ENCODE peak calls at places on chromosomes 13 and 19, in six cellular contexts. B is Panc1, E is HCT116, A is breast epithelium, Z is spleen, V is GM23338. L is an unnamed sample.

GRCh38 chr13:23799945-23800344 is 89.3 kb downstream of the MIPEP start:
- DNase-seq in B (no peak), E (no peak), A (no peak), Z (no peak), V (no peak), L (no peak)

GRCh38 chr13:77674802-77675201 is 22.7 kb upstream of the SLAIN1 start:
- DNase-seq in B (no peak), E (no peak), A (no peak), Z (no peak), V (peak; percentile 21), L (no peak)

GRCh38 chr13:68023838-68024581 is 793.9 kb upstream of the PCDH9 start:
- DNase-seq in B (no peak), E (no peak), A (no peak), Z (no peak), V (peak; percentile 30), L (no peak)

GRCh38 chr19:21823224-21823623 is 12.8 kb downstream of the ZNF43 start:
- DNase-seq in B (no peak), E (no peak), A (no peak), Z (no peak), V (no peak), L (no peak)

GRCh38 chr13:74087304-74087703 is 46.9 kb downstream of the KLF12 start:
- DNase-seq in B (no peak), E (no peak), A (no peak), Z (no peak), V (no peak), L (no peak)

GRCh38 chr13:30810261-30810701 is 74.9 kb downstream of the ALOX5AP start:
- DNase-seq in B (no peak), E (no peak), A (peak; percentile 80), Z (no peak), V (no peak), L (no peak)

GRCh38 chr13:33721719-33722118 is 96.2 kb upstream of the RFC3 start:
- DNase-seq in B (no peak), E (no peak), A (no peak), Z (no peak), V (no peak), L (no peak)

GRCh38 chr19:34642241-34642640 is 34.7 kb downstream of the SCGB2B2 start:
- DNase-seq in B (no peak), E (no peak), A (no peak), Z (no peak), V (no peak), L (no peak)

GRCh38 chr19:7781157-7781556 is 18.1 kb downstream of the CLEC4M start:
- DNase-seq in B (no peak), E (no peak), A (no peak), Z (peak; percentile 9), V (peak; percentile 42), L (no peak)

GRCh38 chr19:45419396-45419795 is 4.3 kb downstream of the ERCC1 start:
- DNase-seq in B (no peak), E (no peak), A (no peak), Z (peak; percentile 86), V (no peak), L (no peak)

GRCh38 chr13:36919833-36920611 is at the start of gene SMAD9:
- DNase-seq in B (no peak), E (peak; percentile 1), A (peak; percentile 30), Z (no peak), V (peak; percentile 78), L (peak; percentile 72)

GRCh38 chr19:40589723-40590429 is 11.3 kb upstream of the LTBP4 start:
- DNase-seq in B (no peak), E (no peak), A (no peak), Z (no peak), V (no peak), L (no peak)

GRCh38 chr19:11382898-11383705 is 1.0 kb downstream of the EPOR start:
- DNase-seq in B (no peak), E (peak; percentile 60), A (no peak), Z (peak; percentile 91), V (peak; percentile 85), L (no peak)

GRCh38 chr19:2668188-2668763 is 34.2 kb downstream of the GNG7 start:
- DNase-seq in B (no peak), E (no peak), A (no peak), Z (no peak), V (no peak), L (no peak)
- TF ChIP-seq POLR2AphosphoS5 in B (no peak), E (no peak), A (no peak), Z (no peak), V (no peak), L (no peak)

GRCh38 chr13:28550721-28551497 is 56.0 kb upstream of the FLT1 start:
- DNase-seq in B (no peak), E (no peak), A (no peak), Z (no peak), V (no peak), L (no peak)

GRCh38 chr13:28545583-28546333 is 50.8 kb upstream of the FLT1 start:
- DNase-seq in B (no peak), E (no peak), A (no peak), Z (no peak), V (no peak), L (no peak)

GRCh38 chr13:28548872-28549271 is 53.9 kb upstream of the FLT1 start:
- DNase-seq in B (no peak), E (no peak), A (no peak), Z (no peak), V (peak; percentile 60), L (no peak)

GRCh38 chr13:28551498-28551895 is 56.6 kb upstream of the FLT1 start:
- DNase-seq in B (no peak), E (no peak), A (no peak), Z (no peak), V (no peak), L (no peak)

GRCh38 chr13:28548468-28548867 is 53.5 kb upstream of the FLT1 start:
- DNase-seq in B (no peak), E (no peak), A (no peak), Z (no peak), V (no peak), L (no peak)
- H3K4me1 ChIP-seq in B (no peaks in the 10 kb centered on the region), E (no peaks in the 10 kb centered on the region), A (no peaks in the 10 kb centered on the region), Z (no peaks in the 10 kb centered on the region), V (no peaks in the 10 kb centered on the region), L (no peaks in the 10 kb centered on the region)

DNA sequence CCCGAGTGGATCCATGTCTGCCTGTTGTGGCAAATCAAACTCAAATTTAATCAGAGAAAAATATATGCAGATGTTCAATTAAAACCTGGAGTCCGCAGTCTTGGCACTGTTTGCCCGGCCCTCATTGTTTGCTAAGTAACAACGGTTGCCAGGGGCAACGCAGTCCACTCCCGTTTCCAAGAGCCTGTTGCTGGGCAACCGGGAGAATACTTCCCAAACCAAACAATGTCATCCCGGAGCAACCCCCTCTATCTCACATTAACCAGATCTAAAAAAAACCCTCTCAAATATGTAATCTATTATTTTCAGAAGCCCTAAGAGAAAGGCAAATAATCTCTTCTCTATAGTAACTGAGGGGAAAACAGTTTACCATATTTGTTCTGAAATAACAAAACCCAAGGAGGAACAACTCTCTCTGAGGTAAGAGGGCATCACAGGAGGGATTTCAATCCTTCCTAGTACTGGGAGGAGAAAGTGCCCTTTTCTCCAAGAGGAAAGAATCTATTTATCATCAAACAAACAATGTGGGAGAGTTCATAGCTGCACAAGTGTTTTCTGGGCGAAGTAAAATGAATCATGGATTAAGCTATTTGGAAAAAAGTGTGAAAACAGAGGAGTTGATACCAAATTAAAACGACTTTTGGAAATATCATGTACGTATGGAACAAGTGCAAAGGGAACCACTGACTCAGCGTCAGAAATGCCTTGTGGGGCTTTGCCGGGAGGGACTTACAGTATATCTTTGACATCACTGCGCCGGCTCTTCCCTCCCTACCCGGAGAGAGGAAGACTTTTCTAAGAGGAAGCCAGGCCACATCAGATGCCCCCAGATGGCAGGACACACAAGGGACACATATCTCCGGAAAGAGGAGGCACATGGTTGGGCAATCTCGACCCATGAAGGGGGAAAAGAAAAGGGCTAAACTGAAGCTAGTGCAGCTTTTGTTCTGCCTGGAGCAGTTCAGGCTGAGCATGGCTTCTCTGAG is 43.3 kb downstream of the RFX2 start:
- DNase-seq in B (no peak), E (no peak), A (peak; percentile 93), Z (no peak), V (peak; percentile 98), L (peak; percentile 98)
- TF ChIP-seq POLR2AphosphoS5 in B (no peak), E (no peak), A (peak; percentile 46), Z (no peak), V (no peak), L (peak; percentile 57)

DNA sequence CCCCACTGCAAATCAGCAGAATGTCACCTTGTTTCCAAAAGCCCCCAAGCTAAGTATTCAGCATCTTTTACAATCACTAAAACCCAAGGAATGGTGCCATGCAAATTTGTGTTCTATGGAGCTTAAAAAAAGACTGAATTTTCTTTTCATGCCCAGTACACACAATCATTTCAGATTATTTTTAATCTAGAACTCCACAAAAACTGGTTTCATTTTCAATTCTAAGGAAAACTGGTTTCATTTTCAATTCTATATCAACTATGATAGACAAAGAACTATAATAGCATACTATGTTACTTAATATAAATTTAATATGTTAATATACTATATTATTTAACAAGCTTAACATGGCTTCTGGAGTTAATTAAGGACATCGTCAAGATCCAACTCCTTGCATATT is 88.4 kb upstream of the DOCK9 start:
- DNase-seq in B (no peak), E (no peak), A (no peak), Z (no peak), V (no peak), L (no peak)
- H3K4me1 ChIP-seq in B (peaks cover 6% of the 10 kb centered on the region), E (peaks cover 39% of the 10 kb centered on the region), A (no peaks in the 10 kb centered on the region), Z (peaks cover 12% of the 10 kb centered on the region), V (no peaks in the 10 kb centered on the region), L (peaks cover 36% of the 10 kb centered on the region)

L was measured in suprapubic skin.